ENCODE peak calls at places on chromosome 10, in four cellular contexts. C is pancreas, T is adrenal gland, O is endothelial cell of umbilical vein. J is an unnamed sample.

GRCh38 chr10:103193107-103193819 is at the start of gene NT5C2:
- DNase-seq in O (peak; percentile 69), C (peak; percentile 80), T (peak; percentile 87), J (peak; percentile 88)

GRCh38 chr10:51266496-51266895 is 192.2 kb downstream of the PRKG1 start:
- DNase-seq in O (no peak), C (no peak), T (no peak), J (no peak)

GRCh38 chr10:35726850-35727249 is 84.8 kb upstream of the FZD8 start:
- DNase-seq in O (no peak), T (no peak), C (no peak), J (no peak)

GRCh38 chr10:132904169-132904813 is 38.1 kb downstream of the CFAP46 start:
- DNase-seq in C (no peak), T (no peak), O (peak; percentile 33), J (peak; percentile 64)

GRCh38 chr10:86371691-86372090 is 5.1 kb upstream of the GRID1 start:
- DNase-seq in T (peak; percentile 1), C (peak; percentile 1), O (no peak), J (no peak)

GRCh38 chr10:45464958-45465567 is 91.0 kb downstream of the ALOX5 start:
- DNase-seq in C (peak; percentile 70), O (peak; percentile 67), T (peak; percentile 81), J (peak; percentile 78)

GRCh38 chr10:16891375-16892313 is 74.4 kb upstream of the RSU1 start:
- DNase-seq in O (peak; percentile 70), C (peak; percentile 36), T (peak; percentile 21), J (peak; percentile 77)

GRCh38 chr10:107814865-107815487 is 650.5 kb upstream of the SORCS1 start:
- DNase-seq in O (no peak), C (peak; percentile 36), T (peak; percentile 56), J (peak; percentile 69)

GRCh38 chr10:73809061-73809818 is 2.2 kb downstream of the NDST2 start:
- DNase-seq in O (no peak), C (no peak), T (no peak), J (no peak)

GRCh38 chr10:43482319-43483078 is 45.6 kb downstream of the ZNF487 start:
- DNase-seq in T (no peak), O (no peak), C (no peak), J (no peak)

GRCh38 chr10:103888113-103888841 is 29.7 kb downstream of the STN1 start:
- DNase-seq in C (peak; percentile 86), O (peak; percentile 93), T (peak; percentile 81), J (peak; percentile 73)

GRCh38 chr10:99694171-99694570 is 34.9 kb downstream of the ENTPD7 start:
- DNase-seq in C (no peak), O (no peak), T (no peak), J (no peak)

GRCh38 chr10:96501985-96502384 is 11.7 kb downstream of the TLL2 start:
- DNase-seq in O (no peak), T (no peak), C (no peak), J (no peak)

GRCh38 chr10:74922921-74923320 is 96.5 kb downstream of the KAT6B start:
- DNase-seq in C (no peak), O (peak; percentile 24), T (no peak), J (no peak)

GRCh38 chr10:119090968-119091367 is 10.4 kb upstream of the EIF3A start:
- DNase-seq in C (no peak), O (no peak), T (no peak), J (no peak)

GRCh38 chr10:69337312-69338132 is 59.2 kb downstream of the HK1 start:
- DNase-seq in C (no peak), T (no peak), O (peak; percentile 34), J (peak; percentile 94)

GRCh38 chr10:99748823-99749451 is 16.9 kb downstream of the CUTC start:
- DNase-seq in O (no peak), C (no peak), T (no peak), J (no peak)

GRCh38 chr10:11302181-11302580 is 284.5 kb downstream of the CELF2 start:
- DNase-seq in O (no peak), C (no peak), T (no peak), J (no peak)
- H3K27me3 ChIP-seq in O (no peaks in the 10 kb centered on the region), C (no peaks in the 10 kb centered on the region), T (no peaks in the 10 kb centered on the region), J (peaks cover 5% of the 10 kb centered on the region)

DNA sequence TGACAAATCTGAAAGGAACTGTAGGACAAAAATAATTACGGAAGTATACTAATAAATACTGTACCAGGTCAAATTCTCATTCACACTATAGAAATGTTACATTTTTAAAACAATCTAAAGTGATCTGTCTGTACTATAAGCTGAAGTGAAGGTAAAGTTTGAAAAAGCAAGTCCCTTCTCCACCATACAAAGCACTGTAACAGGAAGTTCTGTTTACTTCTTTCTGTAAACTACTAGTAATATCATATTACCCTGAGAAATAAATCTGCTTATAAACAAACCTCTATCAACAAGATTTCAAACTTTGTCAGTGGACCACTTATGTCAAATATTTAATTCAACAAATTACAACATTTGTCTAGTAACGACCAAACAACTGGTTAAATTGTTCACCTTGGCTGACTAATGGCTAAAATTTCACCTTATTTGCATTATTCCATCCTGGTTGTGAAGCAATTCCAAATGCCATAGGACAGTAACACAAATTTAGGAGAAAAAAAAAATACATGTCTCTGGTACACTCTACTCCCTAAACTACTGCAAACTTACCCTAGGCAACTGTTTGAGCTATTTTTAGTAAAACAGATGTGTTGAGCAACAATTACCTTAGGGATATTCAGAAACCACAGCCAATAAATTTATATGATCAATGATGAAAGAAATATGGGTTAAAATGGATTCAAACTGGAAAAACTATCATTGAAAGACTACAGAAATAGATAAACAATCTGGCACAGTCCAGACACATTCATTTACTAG is 126.0 kb downstream of the NRBF2 start:
- DNase-seq in C (no peak), T (no peak), O (no peak), J (no peak)
- H3K4me3 ChIP-seq in C (no peak overlapping the region), T (no peak overlapping the region), O (no peak overlapping the region), J (no peak overlapping the region)

GRCh38 chr10:6795571-6795970 is 215.5 kb upstream of the PRKCQ start:
- DNase-seq in T (no peak), O (no peak), C (no peak), J (no peak)

GRCh38 chr10:6796231-6796630 is 216.2 kb upstream of the PRKCQ start:
- DNase-seq in T (no peak), C (no peak), O (no peak), J (no peak)

GRCh38 chr10:6794441-6794840 is 214.4 kb upstream of the PRKCQ start:
- DNase-seq in C (no peak), T (no peak), O (no peak), J (no peak)
- H3K27ac ChIP-seq in C (no peak overlapping the region), T (no peak overlapping the region), O (no peak overlapping the region), J (no peak overlapping the region)

DNA sequence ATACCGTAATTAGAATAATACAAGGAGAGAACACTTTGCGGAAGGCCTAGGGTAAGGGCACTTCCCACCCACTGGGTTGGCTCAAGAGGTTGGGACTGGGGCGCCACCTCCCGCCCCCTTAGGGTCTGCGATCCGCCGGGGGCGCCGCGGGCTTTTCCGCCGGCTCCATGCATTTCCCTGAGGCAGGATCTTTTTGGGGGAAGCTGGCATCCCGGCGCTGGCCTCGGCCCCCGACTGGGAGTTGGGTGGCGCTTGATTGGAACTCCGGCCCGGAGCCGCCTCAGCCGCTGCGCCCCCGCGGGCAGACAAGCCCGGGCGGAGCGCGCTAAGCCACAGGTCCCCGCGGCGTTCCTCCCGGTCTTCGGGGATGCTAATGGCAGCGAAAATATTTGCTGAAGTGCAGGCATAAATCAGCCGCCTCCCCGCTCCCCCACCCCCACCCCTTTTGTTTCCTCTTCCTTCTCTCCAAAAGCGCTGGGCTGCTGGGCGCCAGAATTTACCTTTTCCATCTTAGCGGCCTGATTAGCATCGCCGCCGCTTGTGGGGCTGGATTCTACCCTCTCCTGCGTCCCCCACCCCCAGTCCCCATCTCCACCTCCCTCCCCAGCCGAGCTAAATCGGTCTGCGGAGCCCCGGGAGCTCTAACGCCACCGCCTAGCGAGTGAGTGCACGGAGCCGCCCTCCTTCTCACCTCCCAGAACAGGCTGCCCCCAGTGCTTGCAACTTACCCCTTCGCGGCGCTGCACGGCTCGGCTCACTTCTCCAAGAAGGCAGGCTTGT is 5.1 kb downstream of the UNC5B start:
- DNase-seq in C (no peak), T (no peak), O (no peak), J (peak; percentile 63)
- H3K27me3 ChIP-seq in C (no peaks in the 10 kb centered on the region), T (peaks cover 2% of the 10 kb centered on the region), O (peaks cover 39% of the 10 kb centered on the region), J (no peaks in the 10 kb centered on the region)